ENCODE peak calls at places on chromosomes 5 and 9, in nine cellular contexts. D, T, C, B, P, N, O, F and U are unnamed samples.

GRCh38 chr9:16275795-16276624 is 594.5 kb downstream of the BNC2 start:
- DNase-seq in D (no peak), T (no peak), C (peak), B (peak), P (no peak), N (no peak), O (no peak), F (no peak), U (no peak)

GRCh38 chr5:41869739-41870620 is at the start of gene OXCT1:
- DNase-seq in D (peak), T (peak), C (peak), B (peak), P (peak), N (peak), O (peak), F (peak), U (peak)

GRCh38 chr5:72883850-72884249 is 67.4 kb downstream of the TNPO1 start:
- DNase-seq in D (no peak), T (no peak), C (no peak), B (no peak), P (no peak), N (peak), O (no peak), F (no peak), U (peak)

GRCh38 chr9:81628897-81629296 is 60.5 kb downstream of the TLE1 start:
- DNase-seq in D (no peak), T (no peak), C (no peak), B (no peak), P (no peak), N (no peak), O (no peak), F (no peak), U (no peak)

GRCh38 chr5:106418196-106418595 is 1252.5 kb downstream of the EFNA5 start:
- DNase-seq in D (no peak), T (no peak), C (no peak), B (no peak), P (no peak), N (peak), O (no peak), F (no peak), U (peak)

GRCh38 chr5:123597018-123597417 is 85.0 kb downstream of the CSNK1G3 start:
- DNase-seq in D (no peak), T (no peak), C (no peak), B (no peak), P (no peak), N (no peak), O (no peak), F (no peak), U (no peak)

GRCh38 chr5:131773805-131774204 is 23.0 kb downstream of the FNIP1 start:
- DNase-seq in D (no peak), T (no peak), C (no peak), B (no peak), P (no peak), N (no peak), O (no peak), F (no peak), U (no peak)

GRCh38 chr9:100430286-100430940 is 3.5 kb downstream of the MSANTD3 start:
- DNase-seq in D (peak), T (no peak), C (no peak), B (no peak), P (no peak), N (no peak), O (no peak), F (no peak), U (no peak)

GRCh38 chr9:134963546-134963945 is 45.8 kb upstream of the FCN1 start:
- DNase-seq in D (no peak), T (no peak), C (no peak), B (peak), P (no peak), N (no peak), O (no peak), F (peak), U (no peak)

GRCh38 chr9:135135927-135136311 is 48.5 kb downstream of the OLFM1 start:
- DNase-seq in D (no peak), T (no peak), C (no peak), B (no peak), P (no peak), N (no peak), O (no peak), F (no peak), U (no peak)

GRCh38 chr5:149442563-149443182 is 63.6 kb upstream of the IL17B start:
- DNase-seq in D (peak), T (peak), C (peak), B (peak), P (peak), N (peak), O (peak), F (peak), U (peak)

GRCh38 chr5:167064199-167064811 is 1227.1 kb upstream of the WWC1 start:
- DNase-seq in D (no peak), T (no peak), C (no peak), B (no peak), P (no peak), N (no peak), O (no peak), F (peak), U (no peak)

GRCh38 chr5:66896207-66896606 is 300.0 kb downstream of the MAST4 start:
- DNase-seq in D (no peak), T (no peak), C (no peak), B (no peak), P (no peak), N (peak), O (peak), F (no peak), U (peak)

GRCh38 chr5:164772122-164772521 is 1266.7 kb downstream of the MAT2B start:
- DNase-seq in D (no peak), T (no peak), C (no peak), B (no peak), P (no peak), N (no peak), O (no peak), F (no peak), U (no peak)

GRCh38 chr9:121770415-121771273 is 119.2 kb downstream of the DAB2IP start:
- DNase-seq in D (peak), T (peak), C (no peak), B (no peak), P (no peak), N (no peak), O (peak), F (no peak), U (peak)

GRCh38 chr9:136399176-136400037 is 563 bp downstream of the SNAPC4 start:
- DNase-seq in D (peak), T (no peak), C (no peak), B (no peak), P (no peak), N (no peak), O (peak), F (no peak), U (no peak)

GRCh38 chr9:113541019-113541900 is 77.7 kb downstream of the RGS3 start:
- DNase-seq in D (peak), T (no peak), C (peak), B (no peak), P (peak), N (no peak), O (peak), F (peak), U (peak)

GRCh38 chr5:174271316-174271715 is 225.8 kb downstream of the NSG2 start:
- DNase-seq in D (no peak), T (no peak), C (no peak), B (no peak), P (no peak), N (no peak), O (no peak), F (no peak), U (no peak)

DNA sequence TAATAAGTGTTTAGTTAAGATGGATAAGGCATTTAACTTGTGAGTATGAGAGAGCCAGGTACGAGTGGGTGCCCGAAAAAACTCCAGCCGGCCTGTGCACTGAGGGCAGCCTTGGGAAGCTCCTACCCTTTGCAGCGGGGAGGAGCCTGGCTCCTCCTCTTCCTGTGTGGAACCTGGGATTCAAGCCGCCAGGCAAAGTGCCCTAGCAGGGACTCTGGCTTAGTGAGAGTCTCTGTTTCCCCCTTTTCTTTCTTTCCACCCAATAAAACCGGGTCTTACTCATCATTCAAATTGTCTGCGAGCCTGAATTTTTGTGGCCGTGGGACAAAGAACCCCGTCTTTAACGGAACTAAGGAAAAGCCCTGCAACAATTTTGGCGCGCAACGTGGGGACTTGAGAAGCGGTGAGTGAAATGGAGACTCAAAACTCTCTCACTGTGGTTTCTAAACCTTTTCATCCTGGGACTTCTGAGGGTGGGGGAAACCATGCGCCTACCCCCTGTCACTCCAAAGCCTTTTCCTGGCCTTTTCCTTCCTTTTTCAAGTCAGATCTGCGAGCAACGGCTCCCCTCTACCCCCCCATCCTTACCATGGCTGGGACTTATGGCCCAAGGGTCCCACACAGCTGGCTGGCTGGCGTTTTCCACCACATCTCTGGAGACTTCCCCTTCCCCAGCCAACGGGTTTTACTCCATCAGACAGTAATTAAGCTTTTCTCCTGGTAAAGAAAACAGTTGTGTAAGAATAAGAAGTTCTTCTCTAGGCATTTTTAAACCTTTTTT is 535.7 kb upstream of the ACO1 start:
- DNase-seq in D (no peak), T (no peak), C (no peak), B (no peak), P (no peak), N (no peak), O (no peak), F (no peak), U (no peak)
- H3K4me3 ChIP-seq in D (no peak), T (no peak), C (no peak), B (no peak), P (no peak), N (no peak), O (no peak), F (no peak), U (no peak)

GRCh38 chr9:93958121-93958874 is 3.1 kb upstream of the BARX1 start:
- DNase-seq in D (no peak), T (no peak), C (no peak), B (peak), P (no peak), N (no peak), O (no peak), F (no peak), U (no peak)

GRCh38 chr9:93960971-93961841 is 6.1 kb upstream of the BARX1 start:
- DNase-seq in D (no peak), T (no peak), C (no peak), B (peak), P (no peak), N (no peak), O (no peak), F (no peak), U (no peak)

GRCh38 chr9:93960221-93960970 is 5.2 kb upstream of the BARX1 start:
- DNase-seq in D (no peak), T (no peak), C (no peak), B (peak), P (no peak), N (no peak), O (no peak), F (no peak), U (no peak)

GRCh38 chr9:93959739-93960154 is 4.6 kb upstream of the BARX1 start:
- DNase-seq in D (no peak), T (no peak), C (no peak), B (no peak), P (no peak), N (no peak), O (no peak), F (no peak), U (peak)

DNA sequence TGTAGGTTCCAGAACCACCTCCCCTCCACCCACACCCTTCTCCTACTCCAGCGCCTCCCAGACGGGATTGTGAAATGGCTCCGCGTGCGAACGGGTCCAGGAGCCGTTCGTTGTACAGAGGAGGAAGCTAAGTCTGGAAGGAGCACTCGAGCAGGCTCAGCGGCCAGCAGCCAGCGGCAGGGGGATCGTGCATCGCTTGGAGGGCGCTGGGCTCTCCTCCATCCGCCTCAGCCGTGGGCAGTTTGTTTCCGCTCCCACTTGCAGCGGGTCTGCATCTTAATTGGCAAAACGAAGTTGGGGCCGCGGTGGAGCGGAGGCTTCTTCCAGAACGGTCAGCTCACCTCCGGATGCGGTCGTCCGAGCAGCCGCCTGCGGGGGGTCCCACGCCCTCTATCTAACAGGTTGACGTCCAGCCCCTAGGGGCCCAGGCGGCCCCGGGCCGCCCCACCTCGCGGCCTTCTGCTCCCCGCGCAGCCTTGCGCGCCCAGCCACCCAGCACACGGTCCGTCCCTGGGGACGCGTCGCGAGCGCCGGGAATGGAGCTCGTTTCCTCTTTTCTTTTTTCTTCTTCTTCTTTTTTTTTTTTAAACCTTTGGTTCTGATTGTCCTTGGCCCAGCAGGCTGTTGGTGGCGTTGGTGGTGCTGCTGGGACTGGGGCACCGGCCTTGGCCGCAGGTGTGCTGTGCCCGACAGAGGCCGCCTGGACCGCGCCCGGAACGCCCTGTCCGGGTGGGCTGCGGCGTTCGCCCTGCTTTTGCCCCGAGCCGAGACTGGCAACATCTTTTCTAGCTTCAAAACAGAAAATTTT is 3.9 kb upstream of the BARX1 start:
- DNase-seq in D (peak), T (no peak), C (no peak), B (peak), P (no peak), N (no peak), O (peak), F (no peak), U (peak)
- H3K4me3 ChIP-seq in D (no peak), T (no peak), C (no peak), B (peak), P (no peak), N (no peak), O (no peak), F (no peak), U (no peak)

GRCh38 chr5:169128679-169129078 is 172.3 kb downstream of the SLIT3 start:
- DNase-seq in D (no peak), T (no peak), C (no peak), B (no peak), P (no peak), N (no peak), O (no peak), F (no peak), U (no peak)

GRCh38 chr5:169131944-169132343 is 169.0 kb downstream of the SLIT3 start:
- DNase-seq in D (no peak), T (no peak), C (no peak), B (no peak), P (no peak), N (no peak), O (no peak), F (no peak), U (no peak)

GRCh38 chr5:169133500-169133899 is 167.4 kb downstream of the SLIT3 start:
- DNase-seq in D (no peak), T (no peak), C (no peak), B (no peak), P (no peak), N (no peak), O (no peak), F (no peak), U (no peak)
- H3K4me3 ChIP-seq in D (no peak), T (no peak), C (no peak), B (no peak), P (no peak), N (no peak), O (no peak), F (no peak), U (no peak)

DNA sequence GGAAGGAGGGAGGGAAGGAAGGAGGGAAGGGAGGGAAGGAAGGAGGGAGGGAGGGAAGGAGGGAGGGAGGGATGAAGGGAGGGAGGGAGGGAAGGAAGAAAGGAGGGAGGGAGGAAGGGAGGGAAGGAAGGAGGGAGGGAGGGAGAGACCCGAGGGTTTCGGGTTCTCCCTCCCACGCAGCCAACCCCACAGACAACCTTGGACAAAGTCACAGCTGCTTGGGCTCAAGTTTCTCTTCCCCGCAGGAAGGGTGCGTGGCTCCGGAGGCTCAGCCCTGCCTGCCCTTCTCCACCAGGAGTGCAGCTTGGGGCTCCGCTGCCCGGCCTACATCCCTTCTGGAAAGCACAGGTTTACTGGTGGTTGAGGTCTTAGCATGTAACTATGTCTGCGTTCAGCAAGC is 15.1 kb downstream of the SLC12A7 start:
- DNase-seq in D (no peak), T (no peak), C (no peak), B (no peak), P (no peak), N (no peak), O (no peak), F (no peak), U (no peak)
- H3K4me3 ChIP-seq in D (no peak), T (no peak), C (no peak), B (no peak), P (no peak), N (no peak), O (no peak), F (no peak), U (no peak)

GRCh38 chr5:21792736-21793135 is 1060.4 kb downstream of the CDH12 start:
- DNase-seq in D (no peak), T (no peak), C (no peak), B (no peak), P (no peak), N (no peak), O (no peak), F (no peak), U (no peak)

DNA sequence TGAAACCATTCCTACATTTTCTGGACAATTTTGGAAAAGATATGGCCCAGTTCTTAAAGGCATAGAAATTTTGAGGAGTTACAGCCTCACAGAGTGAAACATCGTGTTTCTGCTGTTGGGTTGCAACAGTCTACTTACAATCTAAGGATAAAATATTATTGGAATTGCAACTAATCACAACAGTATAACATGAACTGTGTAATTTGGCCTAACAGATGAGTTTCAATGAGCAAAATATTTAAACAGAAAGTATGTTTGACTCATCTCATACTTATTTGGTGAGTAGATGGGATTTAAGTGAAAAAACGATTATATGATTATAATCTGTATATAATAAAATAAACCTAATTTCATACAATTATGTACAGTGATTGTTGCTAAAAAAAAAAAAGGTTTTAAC is 1061.8 kb downstream of the CDH12 start:
- DNase-seq in D (peak), T (no peak), C (no peak), B (no peak), P (no peak), N (no peak), O (no peak), F (no peak), U (no peak)
- H3K4me3 ChIP-seq in D (no peak), T (no peak), C (no peak), B (no peak), P (no peak), N (no peak), O (no peak), F (no peak), U (no peak)